ENCODE peak calls at places on chromosomes 3 and 15, in seven cellular contexts. V is body of pancreas, T is activated B cell treated with CpG ODN at 0.5 μM for 24 hours, S is epithelial cell of proximal tubule, R is fibroblast of mammary gland, C is GM10248, X is sigmoid colon. E is an unnamed sample.

GRCh38 chr3:16402451-16402850 is 111.0 kb downstream of the RFTN1 start:
- DNase-seq in V (no peak), T (no peak), S (no peak), R (peak; percentile 65), C (no peak), X (no peak), E (no peak)

GRCh38 chr3:32325957-32326356 is 65.7 kb upstream of the CMTM7 start:
- DNase-seq in V (no peak), T (no peak), S (peak; percentile 78), R (peak; percentile 22), C (no peak), X (no peak), E (no peak)

GRCh38 chr3:156107504-156107903 is 12.9 kb upstream of the KCNAB1 start:
- DNase-seq in V (peak; percentile 15), T (no peak), S (no peak), R (no peak), C (no peak), X (no peak), E (no peak)

GRCh38 chr3:108234387-108234957 is 12.2 kb upstream of the IFT57 start:
- DNase-seq in V (no peak), T (no peak), S (no peak), R (no peak), C (no peak), X (no peak), E (no peak)

GRCh38 chr3:73215286-73215685 is 153.8 kb downstream of the EBLN2 start:
- DNase-seq in V (no peak), T (no peak), S (no peak), R (peak; percentile 38), C (no peak), X (no peak), E (no peak)

GRCh38 chr3:172201990-172202318 is 162.6 kb downstream of the FNDC3B start:
- DNase-seq in V (peak; percentile 40), T (no peak), S (no peak), R (peak; percentile 84), C (no peak), X (no peak), E (no peak)

GRCh38 chr3:5138214-5138981 is 16.3 kb downstream of the ARL8B start:
- DNase-seq in V (no peak), T (no peak), S (no peak), R (peak; percentile 64), C (no peak), X (no peak), E (no peak)

GRCh38 chr15:74866090-74866489 is 7.1 kb downstream of the SCAMP2 start:
- DNase-seq in V (no peak), T (no peak), S (no peak), R (peak; percentile 86), C (no peak), X (no peak), E (no peak)

GRCh38 chr15:25176616-25176923 is 221.8 kb downstream of the SNRPN start:
- DNase-seq in V (no peak), T (no peak), S (no peak), R (no peak), C (peak; percentile 7), X (peak; percentile 53), E (no peak)

GRCh38 chr15:50135123-50135541 is 16.1 kb upstream of the ATP8B4 start:
- DNase-seq in V (no peak), T (no peak), S (no peak), R (peak; percentile 73), C (no peak), X (no peak), E (no peak)

GRCh38 chr3:128344046-128344368 is 122.7 kb downstream of the DNAJB8 start:
- DNase-seq in V (no peak), T (no peak), S (no peak), R (no peak), C (no peak), X (peak; percentile 36), E (no peak)

GRCh38 chr3:65732060-65732933 is 306.4 kb downstream of the MAGI1 start:
- DNase-seq in V (peak; percentile 15), T (no peak), S (peak; percentile 18), R (peak; percentile 73), C (peak; percentile 53), X (no peak), E (peak; percentile 27)

GRCh38 chr3:10116138-10116460 is 624 bp downstream of the BRK1 start:
- DNase-seq in V (no peak), T (no peak), S (no peak), R (peak; percentile 60), C (no peak), X (no peak), E (no peak)

GRCh38 chr3:100173931-100174330 is 59.6 kb upstream of the FILIP1L start:
- DNase-seq in V (no peak), T (no peak), S (no peak), R (no peak), C (no peak), X (no peak), E (no peak)

GRCh38 chr15:50265620-50266019 is at the start of gene HDC:
- DNase-seq in V (no peak), T (no peak), S (no peak), R (no peak), C (no peak), X (no peak), E (no peak)

GRCh38 chr15:94857466-94857865 is 626.1 kb downstream of the MCTP2 start:
- DNase-seq in V (no peak), T (no peak), S (no peak), R (no peak), C (no peak), X (no peak), E (no peak)

GRCh38 chr15:32706704-32707103 is 11.1 kb upstream of the GREM1 start:
- DNase-seq in V (no peak), T (no peak), S (no peak), R (peak; percentile 58), C (no peak), X (no peak), E (no peak)

GRCh38 chr3:114878119-114878839 is 268.8 kb downstream of the ZBTB20 start:
- DNase-seq in V (no peak), T (no peak), S (no peak), R (peak; percentile 79), C (no peak), X (no peak), E (no peak)

GRCh38 chr15:43854801-43855200 is 28.0 kb downstream of the WDR76 start:
- DNase-seq in V (no peak), T (no peak), S (no peak), R (peak; percentile 50), C (no peak), X (no peak), E (no peak)

GRCh38 chr15:40828447-40829036 is at the start of gene PPP1R14D:
- DNase-seq in V (no peak), T (no peak), S (no peak), R (no peak), C (no peak), X (no peak), E (no peak)

GRCh38 chr15:40829155-40829554 is 647 bp upstream of the PPP1R14D start:
- DNase-seq in V (no peak), T (no peak), S (no peak), R (no peak), C (no peak), X (no peak), E (no peak)

GRCh38 chr15:40832903-40833302 is 4.4 kb upstream of the PPP1R14D start:
- DNase-seq in V (no peak), T (no peak), S (no peak), R (no peak), C (no peak), X (no peak), E (no peak)

GRCh38 chr15:40831861-40832260 is 3.4 kb upstream of the PPP1R14D start:
- DNase-seq in V (no peak), T (no peak), S (no peak), R (no peak), C (no peak), X (no peak), E (no peak)

GRCh38 chr15:40830884-40831283 is 2.4 kb upstream of the PPP1R14D start:
- DNase-seq in V (no peak), T (no peak), S (no peak), R (no peak), C (no peak), X (no peak), E (no peak)
- TF ChIP-seq CTCF in V (no peak), T (no peak), S (no peak), R (no peak), C (no peak), X (no peak), E (no peak)

GRCh38 chr15:63528138-63528659 is 23.8 kb downstream of the USP3 start:
- DNase-seq in V (no peak), T (no peak), S (no peak), R (no peak), C (no peak), X (no peak), E (no peak)
- TF ChIP-seq CTCF in V (no peak), T (no peak), S (no peak), R (no peak), C (no peak), X (no peak), E (no peak)

GRCh38 chr3:111615880-111616279 is 20.7 kb upstream of the ZBED2 start:
- DNase-seq in V (no peak), T (no peak), S (no peak), R (no peak), C (no peak), X (no peak), E (no peak)

GRCh38 chr3:111617406-111617805 is 22.3 kb upstream of the ZBED2 start:
- DNase-seq in V (no peak), T (no peak), S (no peak), R (no peak), C (no peak), X (no peak), E (no peak)

GRCh38 chr3:111617912-111618601 is 22.9 kb upstream of the ZBED2 start:
- DNase-seq in V (no peak), T (no peak), S (no peak), R (no peak), C (no peak), X (no peak), E (no peak)

GRCh38 chr3:111618945-111619344 is 23.8 kb upstream of the ZBED2 start:
- DNase-seq in V (no peak), T (no peak), S (no peak), R (no peak), C (no peak), X (no peak), E (no peak)

DNA sequence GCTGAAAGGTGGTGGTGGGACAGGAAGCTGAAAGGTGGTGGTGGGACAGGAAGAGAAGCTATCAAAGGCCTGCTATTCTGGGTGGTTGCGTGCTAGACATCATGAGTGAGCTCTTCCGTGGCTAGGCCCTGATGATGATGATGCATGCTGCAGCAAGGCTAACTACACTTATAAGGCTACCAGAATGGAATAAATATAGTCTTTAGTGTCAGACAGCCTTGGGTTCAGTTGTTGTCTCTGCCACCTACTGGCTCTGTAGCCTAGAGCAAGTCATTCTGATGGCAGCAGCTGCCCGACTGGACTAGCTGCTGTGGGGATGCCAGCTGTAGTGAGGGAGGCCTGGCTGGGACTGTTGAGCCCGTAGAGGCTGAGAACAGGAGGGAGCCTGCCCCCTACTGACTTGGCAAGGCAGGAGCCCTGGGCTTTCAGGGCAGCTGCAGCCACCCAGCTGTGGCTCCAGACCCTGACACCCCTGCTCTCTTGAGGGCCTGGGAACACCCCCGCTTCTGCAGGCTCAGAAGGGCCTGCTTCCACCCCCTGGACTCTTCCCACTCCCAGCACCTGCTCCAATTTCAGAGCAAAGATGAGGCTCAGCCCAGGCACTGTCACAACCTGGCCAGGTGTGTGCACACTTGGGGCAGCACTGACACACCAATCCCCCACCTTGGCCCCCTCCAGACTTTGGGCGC is 21.4 kb upstream of the ZBED2 start:
- DNase-seq in V (no peak), T (no peak), S (no peak), R (no peak), C (peak; percentile 29), X (no peak), E (no peak)
- TF ChIP-seq CTCF in V (no peak), T (no peak), S (peak; percentile 47), R (no peak), C (no peak), X (no peak), E (no peak)

GRCh38 chr15:93438310-93438709 is 349.3 kb upstream of the RGMA start:
- DNase-seq in V (no peak), T (no peak), S (no peak), R (no peak), C (no peak), X (no peak), E (no peak)
- TF ChIP-seq CTCF in V (no peak), T (no peak), S (no peak), R (no peak), C (no peak), X (no peak), E (no peak)

E was measured in D721Med.